ENCODE peak calls at places on chromosomes 13 and 19, in seven cellular contexts. L, J, S, H, M, T and G are unnamed samples. For H3K36me3, the result is how much of the 10 kb centered on the place peaks cover.

GRCh38 chr19:46404039-46404883 is 9.1 kb downstream of the CCDC8 start:
- DNase-seq in M (peak), T (peak), H (peak), S (no peak), L (peak), J (no peak), G (no peak)

GRCh38 chr13:59276436-59276835 is 887.3 kb downstream of the DIAPH3 start:
- DNase-seq in M (no peak), L (no peak), H (peak), J (peak), T (no peak), S (no peak), G (no peak)

GRCh38 chr19:45095496-45096413 is 2.8 kb downstream of the PPP1R37 start:
- DNase-seq in J (no peak), H (no peak), M (no peak), S (no peak), T (no peak), L (no peak), G (no peak)

GRCh38 chr13:52862358-52863206 is 14.1 kb upstream of the PCDH8 start:
- DNase-seq in L (no peak), T (no peak), S (no peak), J (peak), M (peak), H (no peak), G (no peak)

GRCh38 chr19:34985249-34986022 is 14.7 kb upstream of the GRAMD1A start:
- DNase-seq in S (no peak), M (peak), T (peak), J (peak), L (peak), H (peak), G (no peak)

GRCh38 chr13:111371720-111372119 is 51.3 kb downstream of the TEX29 start:
- DNase-seq in H (no peak), M (no peak), J (no peak), S (no peak), T (no peak), L (no peak), G (no peak)

GRCh38 chr13:26548251-26548765 is 9.2 kb upstream of the WASF3 start:
- DNase-seq in J (no peak), M (no peak), T (no peak), S (no peak), H (no peak), L (no peak), G (no peak)

GRCh38 chr19:15640294-15640903 is at the start of gene CYP4F3:
- DNase-seq in H (no peak), L (no peak), J (no peak), S (peak), T (no peak), M (no peak), G (no peak)

GRCh38 chr13:110415669-110416068 is 108.6 kb downstream of the COL4A2 start:
- DNase-seq in H (peak), S (peak), M (no peak), L (no peak), T (no peak), J (no peak), G (peak)

GRCh38 chr13:51000576-51001260 is 91.1 kb downstream of the RNASEH2B start:
- DNase-seq in L (peak), M (no peak), T (no peak), S (no peak), H (peak), J (no peak), G (peak)

GRCh38 chr13:31978021-31978420 is 53.6 kb upstream of the FRY start:
- DNase-seq in S (peak), H (no peak), J (no peak), T (no peak), L (no peak), M (no peak), G (no peak)

GRCh38 chr19:38392707-38393308 is 4.3 kb downstream of the SPRED3 start:
- DNase-seq in M (no peak), H (peak), T (peak), J (no peak), L (no peak), S (no peak), G (no peak)

GRCh38 chr13:36536546-36536945 is 104.3 kb downstream of the CCNA1 start:
- DNase-seq in J (no peak), S (no peak), T (no peak), H (no peak), L (no peak), M (no peak), G (no peak)

GRCh38 chr13:21022694-21023325 is 38.6 kb downstream of the LATS2 start:
- DNase-seq in J (no peak), H (no peak), M (no peak), T (no peak), S (no peak), L (no peak), G (no peak)

GRCh38 chr19:17089238-17089637 is 13.7 kb downstream of the MYO9B start:
- DNase-seq in H (peak), M (no peak), J (no peak), L (peak), S (peak), T (peak), G (no peak)

GRCh38 chr19:30711296-30711695 is 339.1 kb downstream of the ZNF536 start:
- DNase-seq in S (no peak), T (no peak), J (no peak), H (no peak), M (no peak), L (no peak), G (no peak)

GRCh38 chr13:44668707-44669106 is 92.6 kb upstream of the TSC22D1 start:
- DNase-seq in L (peak), H (peak), T (no peak), M (no peak), J (peak), S (peak), G (no peak)

GRCh38 chr19:867855-868457 is 8.5 kb downstream of the CFD start:
- DNase-seq in S (no peak), T (no peak), H (no peak), M (no peak), L (no peak), J (no peak), G (no peak)

GRCh38 chr19:10316229-10317044 is 622 bp upstream of the FDX2 start:
- DNase-seq in H (no peak), S (no peak), L (no peak), T (peak), J (no peak), M (no peak), G (no peak)
- H3K36me3 ChIP-seq in H (under half), S (under half), L (under half), T (under half), J (under half), M (half or more), G (under half)

GRCh38 chr19:3054265-3054971 is 7.9 kb downstream of the TLE5 start:
- DNase-seq in H (no peak), M (no peak), J (no peak), T (peak), L (no peak), S (no peak), G (no peak)

GRCh38 chr19:3053780-3054179 is 8.5 kb downstream of the TLE5 start:
- DNase-seq in S (no peak), M (no peak), H (no peak), T (peak), L (no peak), J (no peak), G (no peak)

GRCh38 chr19:3054972-3055740 is 7.1 kb downstream of the TLE5 start:
- DNase-seq in T (peak), S (peak), L (no peak), J (no peak), M (no peak), H (peak), G (no peak)

GRCh38 chr19:3055741-3056453 is 6.4 kb downstream of the TLE5 start:
- DNase-seq in M (no peak), S (peak), J (no peak), L (no peak), T (peak), H (no peak), G (no peak)

DNA sequence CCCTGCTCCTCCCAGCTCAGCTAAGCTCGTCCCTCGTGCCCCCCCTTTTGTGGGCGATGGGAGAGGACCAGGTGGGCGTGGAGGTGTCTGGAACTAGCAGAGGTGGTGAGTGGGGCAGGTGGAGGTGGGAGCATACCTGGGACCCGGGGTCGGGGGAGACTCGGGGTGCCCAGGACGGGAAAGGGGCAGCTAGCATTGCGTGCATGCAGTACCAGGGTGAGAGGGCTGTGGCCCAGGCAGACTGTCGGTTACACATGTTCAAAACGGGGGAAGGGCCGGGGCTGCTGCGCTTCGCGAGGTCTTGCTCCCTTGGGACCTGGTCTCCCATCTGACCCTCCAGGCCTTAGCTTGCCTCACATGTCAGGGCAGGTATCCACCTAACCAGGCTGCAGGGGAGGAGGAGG is 9.1 kb downstream of the TLE5 start:
- DNase-seq in T (peak), H (no peak), M (no peak), S (no peak), J (no peak), L (no peak), G (no peak)
- TF ChIP-seq CTCF in T (no peak), H (no peak), M (no peak), S (no peak), J (no peak), L (no peak), G (no peak)

GRCh38 chr19:55646889-55647731 is 902 bp upstream of the CCDC106 start:
- DNase-seq in S (no peak), J (no peak), H (no peak), T (peak), L (no peak), M (peak), G (no peak)

GRCh38 chr19:55649579-55650557 is 1.9 kb downstream of the CCDC106 start:
- DNase-seq in T (peak), L (no peak), S (no peak), J (no peak), H (no peak), M (no peak), G (no peak)

GRCh38 chr19:55647732-55648656 is at the start of gene CCDC106:
- DNase-seq in L (peak), T (peak), M (peak), S (peak), H (peak), J (peak), G (no peak)

GRCh38 chr19:55650602-55651230 is 2.7 kb downstream of the CCDC106 start:
- DNase-seq in J (no peak), T (peak), M (no peak), L (no peak), H (no peak), S (peak), G (no peak)

DNA sequence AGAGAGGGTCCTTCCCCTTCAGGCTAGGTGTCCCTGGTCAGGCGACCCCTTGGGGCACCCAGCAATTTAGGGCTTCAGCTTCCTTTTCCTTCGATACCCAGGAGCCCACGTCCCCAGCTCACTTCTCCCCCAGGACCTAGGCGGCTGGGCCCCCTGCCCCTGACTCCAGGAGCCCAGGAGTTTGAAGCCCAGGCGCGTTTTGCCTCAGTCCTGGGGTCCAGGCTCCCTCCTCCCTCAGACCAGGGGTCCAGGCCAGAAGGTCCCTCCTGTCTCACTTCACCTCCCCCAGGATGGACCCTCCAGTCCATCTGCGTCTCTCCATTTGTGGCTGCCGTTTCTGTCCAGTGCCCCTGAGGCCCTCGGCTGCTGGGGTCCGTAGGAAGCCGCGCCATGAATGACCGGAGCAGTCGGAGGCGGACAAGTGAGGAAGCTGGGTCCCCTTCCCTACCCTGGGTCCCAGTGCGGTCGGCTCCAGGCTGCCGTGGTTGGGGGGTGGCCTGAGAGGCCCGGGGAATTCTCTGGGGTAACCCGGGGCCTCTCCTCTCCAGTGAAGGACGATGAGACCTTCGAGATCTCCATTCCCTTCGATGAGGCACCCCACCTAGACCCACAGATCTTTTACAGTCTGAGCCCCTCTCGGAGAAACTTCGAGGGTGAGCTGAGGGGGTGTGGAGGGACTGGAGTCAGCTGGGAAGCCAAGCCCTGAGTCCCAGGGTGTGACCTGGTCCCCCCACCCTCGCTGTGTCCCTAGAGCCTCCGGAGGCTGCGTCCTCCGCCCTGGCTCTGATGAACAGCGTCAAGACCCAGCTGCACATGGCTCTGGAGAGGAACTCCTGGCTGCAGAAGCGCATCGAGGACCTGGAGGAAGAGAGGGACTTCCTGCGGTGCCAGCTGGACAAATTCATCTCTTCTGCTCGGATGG is 906 bp downstream of the CCDC106 start:
- DNase-seq in M (no peak), S (peak), T (peak), L (no peak), J (no peak), H (no peak), G (no peak)
- H3K4me2 ChIP-seq in M (peak), S (no peak), T (peak), L (peak), J (peak), H (peak), G (peak)

GRCh38 chr19:39424934-39425333 is 10.8 kb downstream of the RPS16 start:
- DNase-seq in S (no peak), L (no peak), M (no peak), T (peak), J (no peak), H (no peak), G (no peak)

GRCh38 chr19:39423258-39424086 is 11.0 kb downstream of the PLEKHG2 start:
- DNase-seq in H (no peak), J (no peak), S (peak), L (no peak), M (no peak), T (peak), G (no peak)

GRCh38 chr19:39420769-39421168 is 8.3 kb downstream of the PLEKHG2 start:
- DNase-seq in L (no peak), H (no peak), S (no peak), T (peak), J (no peak), M (no peak), G (no peak)

GRCh38 chr19:39419003-39419402 is 6.5 kb downstream of the PLEKHG2 start:
- DNase-seq in M (no peak), H (no peak), L (no peak), J (no peak), T (peak), S (peak), G (no peak)

DNA sequence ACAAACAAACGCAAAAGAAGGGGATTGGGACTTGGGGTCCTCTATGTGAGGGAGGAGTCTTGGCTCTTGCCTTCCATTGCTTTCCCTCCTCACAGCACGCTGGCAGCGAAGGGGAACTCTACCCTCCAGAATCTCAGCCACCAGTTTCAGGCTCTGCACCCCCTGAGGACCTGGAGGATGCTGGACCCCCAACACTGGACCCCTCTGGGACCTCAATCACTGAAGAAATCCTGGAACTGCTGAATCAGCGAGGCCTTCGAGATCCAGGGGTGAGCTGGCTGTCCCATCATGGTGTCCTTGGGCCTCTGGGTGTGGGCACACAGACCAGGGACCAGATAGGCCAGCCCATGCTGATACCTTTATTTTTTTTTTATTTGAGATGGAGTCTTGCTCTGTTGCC is 9.6 kb downstream of the PLEKHG2 start:
- DNase-seq in J (no peak), L (no peak), T (peak), S (peak), H (no peak), M (no peak), G (no peak)
- H3K36me3 ChIP-seq in J (under half), L (under half), T (half or more), S (under half), H (half or more), M (half or more), G (under half)